ENCODE peak calls at places on chromosomes 11 and 22, in four cellular contexts. N is upper lobe of right lung, I is neural progenitor cell, K is stomach. D is an unnamed sample.

GRCh38 chr11:75735181-75735845 is 17.7 kb downstream of the MOGAT2 start:
- DNase-seq in N (no peak), I (no peak), K (no peak), D (no peak)

GRCh38 chr11:7500251-7500650 is 13.5 kb upstream of the PPFIBP2 start:
- DNase-seq in K (no peak), N (no peak), I (no peak), D (no peak)

GRCh38 chr11:15627560-15627959 is 512.8 kb downstream of the INSC start:
- DNase-seq in N (no peak), I (no peak), K (no peak), D (no peak)

GRCh38 chr11:62646825-62647608 is 604 bp upstream of the GANAB start:
- DNase-seq in N (no peak), K (no peak), I (no peak), D (no peak)

GRCh38 chr22:45868586-45869443 is 108.1 kb downstream of the WNT7B start:
- DNase-seq in K (peak; percentile 20), N (no peak), I (no peak), D (no peak)

GRCh38 chr11:118166641-118167040 is 9.8 kb downstream of the SCN2B start:
- DNase-seq in K (no peak), I (no peak), N (no peak), D (no peak)

GRCh38 chr22:35690001-35690400 is 27.7 kb upstream of the APOL5 start:
- DNase-seq in N (no peak), I (no peak), K (no peak), D (no peak)

GRCh38 chr11:72641900-72642814 is 32.1 kb downstream of the PDE2A start:
- DNase-seq in K (peak; percentile 39), I (peak; percentile 75), N (peak; percentile 71), D (peak; percentile 47)

GRCh38 chr22:35835998-35836691 is 118.5 kb downstream of the APOL5 start:
- DNase-seq in N (no peak), I (peak; percentile 75), K (peak; percentile 43), D (peak; percentile 35)

GRCh38 chr11:45778341-45778740 is 26.6 kb upstream of the SLC35C1 start:
- DNase-seq in K (peak; percentile 21), N (no peak), I (no peak), D (no peak)

GRCh38 chr11:59754494-59754858 is 700 bp upstream of the STX3 start:
- DNase-seq in N (no peak), I (peak; percentile 56), K (no peak), D (peak; percentile 10)

GRCh38 chr11:11841121-11841604 is 609 bp upstream of the USP47 start:
- DNase-seq in I (peak; percentile 44), K (peak; percentile 33), N (peak; percentile 75), D (no peak)

GRCh38 chr11:75308986-75309385 is 42.5 kb downstream of the ARRB1 start:
- DNase-seq in N (no peak), K (no peak), I (no peak), D (no peak)

GRCh38 chr11:86978756-86979608 is 23.8 kb upstream of the FZD4 start:
- DNase-seq in N (no peak), K (no peak), I (peak; percentile 12), D (no peak)

GRCh38 chr22:46614070-46614931 is 5.9 kb upstream of the GRAMD4 start:
- DNase-seq in K (no peak), I (no peak), N (no peak), D (no peak)

GRCh38 chr11:128116447-128117240 is 470.7 kb downstream of the ETS1 start:
- DNase-seq in N (no peak), I (no peak), K (no peak), D (no peak)

GRCh38 chr11:73252577-73253191 is 19.5 kb upstream of the P2RY6 start:
- DNase-seq in I (peak; percentile 42), N (no peak), K (peak; percentile 13), D (no peak)

GRCh38 chr22:28345304-28345703 is 334.3 kb downstream of the TTC28 start:
- DNase-seq in I (no peak), N (no peak), K (no peak), D (no peak)

GRCh38 chr11:6357222-6357621 is 33.1 kb upstream of the SMPD1 start:
- DNase-seq in I (no peak), N (no peak), K (no peak), D (no peak)

GRCh38 chr11:100581318-100581717 is 105.8 kb upstream of the ARHGAP42 start:
- DNase-seq in I (no peak), N (no peak), K (no peak), D (no peak)

GRCh38 chr11:36425593-36426206 is 84.4 kb downstream of the TRAF6 start:
- DNase-seq in N (no peak), I (no peak), K (no peak), D (no peak)

GRCh38 chr11:66579017-66579606 is 10.7 kb upstream of the CTSF start:
- DNase-seq in K (peak; percentile 84), I (peak; percentile 83), N (peak; percentile 89), D (peak; percentile 75)

GRCh38 chr22:26826431-26826935 is 169.1 kb downstream of the MIAT start:
- DNase-seq in N (no peak), I (no peak), K (no peak), D (no peak)

DNA sequence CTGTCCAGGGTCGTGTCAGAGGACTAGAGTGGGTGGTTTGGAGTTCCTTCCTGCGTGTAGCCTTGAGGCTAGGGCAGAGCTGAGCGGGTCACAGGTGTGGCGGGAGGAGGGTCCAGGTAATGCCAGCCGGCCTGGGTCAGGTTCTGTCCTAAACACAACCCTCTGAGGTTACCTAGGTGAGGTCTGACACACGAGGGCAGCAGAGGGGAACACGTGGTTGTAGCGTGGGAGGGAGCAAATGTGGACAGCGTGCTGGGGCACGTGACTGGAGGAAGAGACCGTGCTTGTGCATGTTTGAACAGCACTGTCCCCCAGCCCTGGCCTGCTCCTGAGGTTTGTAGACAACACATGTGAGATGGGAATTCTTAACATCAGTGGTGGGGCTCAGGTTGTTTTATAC is 13.1 kb downstream of the MOV10L1 start:
- DNase-seq in I (no peak), K (no peak), N (no peak), D (no peak)
- TF ChIP-seq CTCF in I (no peak), K (no peak), N (no peak), D (no peak)

GRCh38 chr11:68025047-68025446 is 5.4 kb upstream of the NDUFS8 start:
- DNase-seq in N (no peak), I (no peak), K (no peak), D (no peak)
- TF ChIP-seq CTCF in N (no peak), I (peak; percentile 4), K (no peak), D (no peak)

GRCh38 chr11:9096427-9096826 is 5.0 kb upstream of the SCUBE2 start:
- DNase-seq in K (no peak), N (no peak), I (no peak), D (no peak)

GRCh38 chr11:9092846-9093778 is 1.7 kb upstream of the SCUBE2 start:
- DNase-seq in K (no peak), I (no peak), N (no peak), D (no peak)

GRCh38 chr11:9092085-9092484 is 686 bp upstream of the SCUBE2 start:
- DNase-seq in I (no peak), K (no peak), N (no peak), D (no peak)

GRCh38 chr11:9094420-9094819 is 3.0 kb upstream of the SCUBE2 start:
- DNase-seq in I (no peak), K (no peak), N (no peak), D (no peak)

GRCh38 chr11:9095421-9095820 is 4.0 kb upstream of the SCUBE2 start:
- DNase-seq in I (no peak), N (no peak), K (no peak), D (no peak)
- TF ChIP-seq CTCF in I (peak; percentile 41), N (peak; percentile 21), K (no peak), D (no peak)

GRCh38 chr11:120940297-120940847 is 83.5 kb upstream of the TBCEL start:
- DNase-seq in I (no peak), K (no peak), N (peak; percentile 25), D (no peak)

GRCh38 chr11:120942701-120943100 is 81.2 kb upstream of the TBCEL start:
- DNase-seq in N (no peak), I (no peak), K (no peak), D (no peak)

GRCh38 chr11:120941000-120941399 is 82.9 kb upstream of the TBCEL start:
- DNase-seq in K (no peak), I (no peak), N (peak; percentile 16), D (no peak)

GRCh38 chr11:120950880-120951279 is 73.0 kb upstream of the TBCEL start:
- DNase-seq in N (no peak), I (no peak), K (no peak), D (no peak)

DNA sequence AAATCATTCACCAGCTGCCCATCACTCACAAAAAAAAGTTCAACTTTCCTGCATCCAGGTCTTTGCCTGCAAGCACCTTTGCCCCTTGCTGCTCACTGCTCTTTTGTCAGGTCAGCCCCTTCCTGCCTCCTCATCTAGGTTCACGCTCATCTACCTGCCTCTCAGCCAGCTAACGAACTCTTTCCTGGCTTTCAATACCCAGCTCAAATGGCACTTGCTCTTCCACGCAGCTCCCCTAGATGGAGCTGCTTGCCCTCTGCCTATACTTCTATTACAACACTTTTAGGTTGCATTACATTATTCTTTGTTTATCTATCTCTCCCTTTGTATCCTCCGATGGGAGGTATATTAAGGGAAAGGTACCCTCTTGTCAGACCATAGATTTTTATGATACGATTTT is 78.9 kb upstream of the TBCEL start:
- DNase-seq in N (peak; percentile 3), K (no peak), I (no peak), D (no peak)
- TF ChIP-seq CTCF in N (no peak), K (no peak), I (peak; percentile 39), D (no peak)

GRCh38 chr11:35387341-35387982 is 31.9 kb downstream of the SLC1A2 start:
- DNase-seq in N (no peak), I (no peak), K (no peak), D (no peak)
- TF ChIP-seq CTCF in N (peak; percentile 56), I (no peak), K (no peak), D (no peak)

GRCh38 chr11:788009-788640 is 1.8 kb downstream of the CEND1 start:
- DNase-seq in N (no peak), K (no peak), I (no peak), D (no peak)
- TF ChIP-seq CTCF in N (no peak), K (no peak), I (no peak), D (no peak)

DNA sequence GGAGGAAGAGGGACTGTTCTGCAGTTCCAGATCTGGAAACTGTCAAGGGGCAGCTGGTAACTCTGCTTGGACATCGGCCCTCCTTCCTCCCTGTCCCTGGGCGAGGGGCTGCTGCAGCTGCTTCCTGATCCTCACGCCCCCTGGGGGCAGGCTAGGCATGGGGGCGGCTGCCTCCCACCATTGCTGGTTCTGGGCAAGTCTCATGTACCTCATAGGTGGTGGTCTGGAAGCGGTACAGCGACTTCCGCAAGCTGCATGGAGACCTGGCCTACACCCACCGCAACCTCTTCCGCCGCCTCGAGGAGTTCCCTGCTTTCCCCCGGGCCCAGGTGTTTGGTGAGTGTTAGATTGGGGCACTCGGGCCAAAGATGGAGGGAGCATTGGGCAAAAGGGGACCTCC is 5.0 kb downstream of the SNX15 start:
- DNase-seq in N (no peak), K (no peak), I (no peak), D (no peak)
- TF ChIP-seq CTCF in N (no peak), K (no peak), I (no peak), D (no peak)